ENCODE peak calls at places on chromosomes 7 and 10, in ten cellular contexts. I is A549; K is AG10803; M is left ventricle myocardium inferior; Z is endothelial cell; Y is stimulated activated CD4-positive, alpha-beta T cell treated with anti-CD3 and anti-CD28 coated beads, Interleukin-15, amount 100 ng/mL, for 1 hour; P is central memory CD4-positive, alpha-beta T cell; B is WTC11; F is cardiac fibroblast; W is GM03348. C is an unnamed sample.

GRCh38 chr10:100325164-100325563 is 4.9 kb downstream of the PKD2L1 start:
- DNase-seq in I (no peak), K (no peak), M (no peak), Z (peak; percentile 59), Y (no peak), P (no peak), B (peak; percentile 67), F (no peak), W (no peak), C (no peak)

GRCh38 chr10:24428410-24428782 is 219.5 kb downstream of the KIAA1217 start:
- DNase-seq in I (no peak), K (peak; percentile 89), M (no peak), Z (no peak), Y (no peak), P (no peak), B (no peak), F (peak; percentile 90), W (peak; percentile 71), C (no peak)

GRCh38 chr10:113385021-113385975 is 167.6 kb upstream of the HABP2 start:
- DNase-seq in I (peak; percentile 79), K (peak; percentile 96), M (peak; percentile 84), Z (peak; percentile 77), Y (peak; percentile 15), P (peak; percentile 54), B (peak; percentile 82), F (peak; percentile 89), W (peak; percentile 89), C (peak; percentile 81)

GRCh38 chr7:1915956-1916620 is 246.0 kb downstream of the ELFN1 start:
- DNase-seq in I (no peak), K (no peak), M (no peak), Z (no peak), Y (no peak), P (no peak), B (no peak), F (no peak), W (no peak), C (no peak)

GRCh38 chr7:17931069-17931468 is 9.2 kb downstream of the SNX13 start:
- DNase-seq in I (no peak), K (no peak), M (no peak), Z (no peak), Y (no peak), P (no peak), B (no peak), F (no peak), W (no peak), C (no peak)

GRCh38 chr10:28732091-28732490 is 54.8 kb downstream of the BAMBI start:
- DNase-seq in I (no peak), K (no peak), M (no peak), Z (no peak), Y (no peak), P (no peak), B (no peak), F (no peak), W (no peak), C (no peak)

GRCh38 chr7:127874049-127874636 is 157.1 kb downstream of the LRRC4 start:
- DNase-seq in I (no peak), K (no peak), M (no peak), Z (no peak), Y (no peak), P (no peak), B (no peak), F (no peak), W (no peak), C (no peak)

GRCh38 chr10:63094405-63094804 is 38.7 kb upstream of the NRBF2 start:
- DNase-seq in I (no peak), K (no peak), M (no peak), Z (no peak), Y (no peak), P (no peak), B (no peak), F (no peak), W (no peak), C (no peak)

GRCh38 chr10:43689007-43689491 is 40.4 kb upstream of the ZNF32 start:
- DNase-seq in I (no peak), K (no peak), M (no peak), Z (no peak), Y (no peak), P (no peak), B (no peak), F (no peak), W (no peak), C (no peak)

GRCh38 chr7:155340721-155341120 is 43.0 kb downstream of the INSIG1 start:
- DNase-seq in I (no peak), K (no peak), M (no peak), Z (no peak), Y (no peak), P (no peak), B (no peak), F (no peak), W (no peak), C (no peak)

GRCh38 chr10:114323023-114323422 is 81.3 kb downstream of the AFAP1L2 start:
- DNase-seq in I (no peak), K (no peak), M (no peak), Z (no peak), Y (no peak), P (no peak), B (no peak), F (no peak), W (no peak), C (no peak)

GRCh38 chr7:137325927-137326326 is 17.6 kb downstream of the PTN start:
- DNase-seq in I (no peak), K (no peak), M (no peak), Z (no peak), Y (no peak), P (no peak), B (no peak), F (no peak), W (no peak), C (no peak)

GRCh38 chr10:124150807-124151417 is 57.5 kb upstream of the CHST15 start:
- DNase-seq in I (no peak), K (no peak), M (no peak), Z (no peak), Y (no peak), P (no peak), B (no peak), F (no peak), W (no peak), C (no peak)

GRCh38 chr7:156148547-156148946 is 336.3 kb upstream of the SHH start:
- DNase-seq in I (no peak), K (no peak), M (no peak), Z (no peak), Y (no peak), P (no peak), B (no peak), F (no peak), W (no peak), C (no peak)

GRCh38 chr10:131891929-131892816 is 8.6 kb upstream of the PPP2R2D start:
- DNase-seq in I (no peak), K (no peak), M (no peak), Z (no peak), Y (no peak), P (no peak), B (no peak), F (no peak), W (no peak), C (no peak)

GRCh38 chr10:106189254-106189653 is 975.3 kb downstream of the SORCS1 start:
- DNase-seq in I (no peak), K (peak; percentile 32), M (no peak), Z (peak; percentile 58), Y (no peak), P (no peak), B (peak; percentile 64), F (peak; percentile 66), W (peak; percentile 16), C (no peak)

GRCh38 chr10:83983578-83984255 is 155.6 kb upstream of the GHITM start:
- DNase-seq in I (no peak), K (no peak), M (no peak), Z (no peak), Y (no peak), P (no peak), B (peak; percentile 30), F (peak; percentile 6), W (no peak), C (no peak)

GRCh38 chr7:82762880-82763279 is 319.3 kb upstream of the CACNA2D1 start:
- DNase-seq in I (no peak), K (no peak), M (no peak), Z (no peak), Y (no peak), P (no peak), B (no peak), F (no peak), W (no peak), C (no peak)

GRCh38 chr7:30596721-30597120 is 2.0 kb downstream of the GARS1 start:
- DNase-seq in I (no peak), K (peak; percentile 24), M (no peak), Z (no peak), Y (no peak), P (no peak), B (no peak), F (peak; percentile 52), W (peak; percentile 19), C (no peak)

GRCh38 chr7:151696738-151697514 is 177.2 kb upstream of the RHEB start:
- DNase-seq in I (peak; percentile 71), K (no peak), M (peak; percentile 16), Z (no peak), Y (no peak), P (no peak), B (peak; percentile 52), F (no peak), W (no peak), C (peak; percentile 93)

C was measured in left lobe of liver.